ENCODE peak calls at places on chromosomes 11 and 22, in eight cellular contexts. P is sigmoid colon, I is kidney, R is hepatocyte, V is IMR-90, C is RWPE1, J is tibial artery, G is GM12878. X is an unnamed sample.

GRCh38 chr11:1882265-1883238 is 9.1 kb downstream of the PRR33 start:
- DNase-seq in J (peak; percentile 64), R (peak; percentile 92), C (peak; percentile 82), G (no peak), P (peak; percentile 91), V (peak; percentile 41), I (peak; percentile 91), X (peak; percentile 1)

GRCh38 chr11:14339356-14339755 is 19.6 kb downstream of the RRAS2 start:
- DNase-seq in G (no peak), I (no peak), J (no peak), C (no peak), V (no peak), R (no peak), P (no peak), X (no peak)

GRCh38 chr11:94546886-94547285 is 3.2 kb downstream of the FUT4 start:
- DNase-seq in P (no peak), I (no peak), J (no peak), V (no peak), R (peak; percentile 40), C (no peak), G (no peak), X (no peak)

GRCh38 chr11:132068556-132068955 is 698.1 kb downstream of the NTM start:
- DNase-seq in I (no peak), V (no peak), G (no peak), R (no peak), J (no peak), C (no peak), P (no peak), X (no peak)

GRCh38 chr11:125257185-125257584 is 92.6 kb downstream of the PKNOX2 start:
- DNase-seq in I (no peak), C (no peak), R (no peak), G (no peak), V (no peak), P (no peak), J (no peak), X (no peak)

GRCh38 chr11:3225826-3226750 is 6.1 kb downstream of the MRGPRE start:
- DNase-seq in R (no peak), C (no peak), I (no peak), G (no peak), V (no peak), J (no peak), P (no peak), X (no peak)

GRCh38 chr11:63510360-63511130 is 4.7 kb downstream of the LGALS12 start:
- DNase-seq in C (no peak), P (no peak), J (peak; percentile 76), I (no peak), V (no peak), G (no peak), R (peak; percentile 47), X (no peak)

GRCh38 chr22:41573677-41574264 is 13.0 kb downstream of the CSDC2 start:
- DNase-seq in V (no peak), R (no peak), P (no peak), C (no peak), G (no peak), J (no peak), I (no peak), X (no peak)

GRCh38 chr11:131987703-131988102 is 617.3 kb downstream of the NTM start:
- DNase-seq in R (peak; percentile 21), I (no peak), J (no peak), V (no peak), C (peak; percentile 13), G (no peak), P (no peak), X (peak; percentile 8)

GRCh38 chr11:120079750-120080610 is 57.9 kb downstream of the TRIM29 start:
- DNase-seq in R (no peak), V (no peak), C (no peak), P (no peak), I (no peak), J (no peak), G (no peak), X (no peak)

GRCh38 chr11:35014352-35014751 is 97.9 kb downstream of the PDHX start:
- DNase-seq in J (no peak), V (peak; percentile 95), C (no peak), G (no peak), I (no peak), R (no peak), P (no peak), X (no peak)

GRCh38 chr11:16001044-16001568 is 355.2 kb downstream of the SOX6 start:
- DNase-seq in P (no peak), C (no peak), V (no peak), I (no peak), R (no peak), J (no peak), G (no peak), X (no peak)

GRCh38 chr11:123251656-123252344 is 56.8 kb upstream of the CLMP start:
- DNase-seq in P (peak; percentile 89), I (peak; percentile 92), C (no peak), J (peak; percentile 34), V (peak; percentile 63), R (no peak), G (no peak), X (no peak)

GRCh38 chr11:7573558-7574296 is 59.9 kb downstream of the PPFIBP2 start:
- DNase-seq in V (no peak), C (no peak), J (no peak), G (no peak), P (no peak), I (no peak), R (peak; percentile 75), X (no peak)

GRCh38 chr11:121657191-121657590 is 204.4 kb upstream of the SORL1-AS1 start:
- DNase-seq in R (peak; percentile 17), J (no peak), C (no peak), V (no peak), I (no peak), P (no peak), G (no peak), X (no peak)

GRCh38 chr22:20843501-20843900 is 15.1 kb downstream of the PI4KA start:
- DNase-seq in J (no peak), R (no peak), G (no peak), V (no peak), C (no peak), I (no peak), P (no peak), X (peak; percentile 26)

GRCh38 chr11:40170076-40170475 is 1289.4 kb downstream of the LRRC4C start:
- DNase-seq in J (no peak), I (no peak), P (no peak), R (peak; percentile 38), V (no peak), C (peak; percentile 19), G (peak; percentile 16), X (no peak)

GRCh38 chr11:119172513-119172912 is 4.0 kb downstream of the NLRX1 start:
- DNase-seq in C (no peak), R (no peak), J (no peak), G (no peak), V (no peak), I (no peak), P (no peak), X (no peak)

GRCh38 chr11:44992181-44992582 is 41.5 kb upstream of the TP53I11 start:
- DNase-seq in V (no peak), C (no peak), G (no peak), R (no peak), I (no peak), J (no peak), P (peak; percentile 54), X (no peak)

GRCh38 chr11:44335052-44335894 is 25.3 kb upstream of the ALX4 start:
- DNase-seq in C (no peak), J (no peak), I (no peak), P (no peak), V (no peak), G (no peak), R (no peak), X (no peak)

GRCh38 chr22:41768420-41768819 is 32.1 kb upstream of the CCDC134 start:
- DNase-seq in J (no peak), C (no peak), G (no peak), P (no peak), I (no peak), R (no peak), V (peak; percentile 34), X (peak; percentile 46)

GRCh38 chr11:44785856-44786606 is 59.3 kb downstream of the TSPAN18 start:
- DNase-seq in I (no peak), J (no peak), R (no peak), V (no peak), G (no peak), C (no peak), P (peak; percentile 63), X (no peak)

GRCh38 chr22:23072035-23072910 is 2.0 kb downstream of the GNAZ start:
- DNase-seq in C (no peak), V (peak; percentile 30), G (no peak), R (no peak), P (peak; percentile 60), J (no peak), I (peak; percentile 53), X (no peak)

GRCh38 chr11:46676436-46677158 is 23.8 kb downstream of the ARHGAP1 start:
- DNase-seq in J (no peak), I (peak; percentile 46), P (no peak), C (no peak), R (no peak), V (no peak), G (no peak), X (no peak)
- H3K27ac ChIP-seq in J (peak overlapping the region; percentile 81), I (no peak overlapping the region), P (peak overlapping the region; percentile 79), C (peak overlapping the region; percentile 85), R (peak overlapping the region; percentile 92), V (no peak overlapping the region), G (no peak overlapping the region), X (peak overlapping the region; percentile 70)

GRCh38 chr22:37304595-37305343 is 22.5 kb downstream of the CYTH4 start:
- DNase-seq in I (no peak), G (no peak), R (no peak), C (no peak), V (peak; percentile 69), P (no peak), J (no peak), X (no peak)
- H3K27ac ChIP-seq in I (no peak overlapping the region), G (no peak overlapping the region), R (peak overlapping the region; percentile 37), C (peak overlapping the region; percentile 97), V (peak overlapping the region; percentile 62), P (no peak overlapping the region), J (no peak overlapping the region), X (no peak overlapping the region)

GRCh38 chr22:43171607-43172006 is 15.3 kb downstream of the TTLL12 start:
- DNase-seq in I (peak; percentile 59), V (no peak), C (no peak), P (no peak), G (no peak), R (no peak), J (no peak), X (no peak)
- H3K27ac ChIP-seq in I (no peak overlapping the region), V (no peak overlapping the region), C (peak overlapping the region; percentile 56), P (no peak overlapping the region), G (no peak overlapping the region), R (no peak overlapping the region), J (no peak overlapping the region), X (no peak overlapping the region)

DNA sequence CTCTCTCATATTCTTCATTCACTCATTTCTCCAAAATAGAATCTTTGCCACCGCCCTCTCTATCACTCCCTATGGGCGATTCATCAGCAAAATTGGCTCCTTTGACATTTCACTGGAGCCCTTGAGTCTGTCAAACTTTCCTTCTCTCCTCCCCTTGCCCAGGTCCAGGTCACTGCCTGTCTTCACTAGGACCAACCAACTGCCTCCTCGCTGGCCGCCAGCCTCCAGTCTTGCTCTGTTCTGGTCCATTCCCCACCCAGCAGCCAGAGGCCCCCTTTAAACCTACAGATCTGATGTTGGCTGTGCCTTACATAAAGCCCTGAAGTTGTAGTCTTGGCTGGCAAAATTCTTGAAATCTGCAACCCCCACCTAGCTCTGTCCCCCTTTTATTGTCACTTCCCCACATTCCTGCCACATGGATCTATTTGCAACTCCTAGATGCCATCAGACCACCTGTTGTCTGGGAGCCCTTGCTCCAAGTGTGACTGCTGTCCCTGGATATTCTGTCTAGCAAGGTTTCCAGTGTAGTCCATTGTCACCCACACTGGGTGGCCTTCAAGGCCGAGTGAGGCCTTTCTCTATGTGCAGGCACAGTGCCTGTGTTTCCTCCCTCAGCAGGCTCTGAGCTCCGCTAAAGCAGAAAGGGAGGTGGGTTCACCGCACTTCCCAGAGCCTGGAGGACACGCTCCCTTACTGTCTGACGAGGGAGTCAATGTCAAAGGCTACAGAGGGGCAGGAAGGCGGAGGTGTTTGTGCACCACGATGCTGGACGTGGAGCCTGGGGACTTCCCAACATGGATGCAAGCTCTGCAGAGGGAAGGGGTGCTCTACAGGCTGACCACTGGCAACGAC is 25.5 kb downstream of the MYEOV start:
- DNase-seq in I (no peak), P (peak; percentile 51), V (no peak), J (no peak), R (no peak), G (no peak), C (no peak), X (no peak)
- H3K27ac ChIP-seq in I (no peak overlapping the region), P (no peak overlapping the region), V (no peak overlapping the region), J (no peak overlapping the region), R (no peak overlapping the region), G (no peak overlapping the region), C (no peak overlapping the region), X (no peak overlapping the region)